ENCODE peak calls at places on chromosomes 13 and 19, in nine cellular contexts. K is uterus; H is neural progenitor cell; C is psoas muscle; P is right atrium auricular region; D is CD8-positive, alpha-beta memory T cell; R is heart right ventricle; I is pancreas; F is left lung. J is an unnamed sample. For H3K4me1 and H3K9me3, the result is how much of the 10 kb centered on the place peaks cover.

GRCh38 chr19:39360599-39360998 is 18.4 kb downstream of the SAMD4B start:
- DNase-seq in K (no peak), H (no peak), C (no peak), P (no peak), D (no peak), R (no peak), I (no peak), F (no peak), J (no peak)

GRCh38 chr13:99465454-99465853 is 35.8 kb upstream of the TM9SF2 start:
- DNase-seq in K (no peak), H (no peak), C (no peak), P (no peak), D (no peak), R (no peak), I (no peak), F (no peak), J (no peak)

GRCh38 chr13:104074326-104074725 is 1008.1 kb upstream of the SLC10A2 start:
- DNase-seq in K (no peak), H (no peak), C (no peak), P (no peak), D (no peak), R (no peak), I (no peak), F (no peak), J (no peak)

GRCh38 chr13:65843314-65843731 is 1386.8 kb downstream of the PCDH9 start:
- DNase-seq in K (no peak), H (no peak), C (no peak), P (no peak), D (no peak), R (no peak), I (no peak), F (no peak), J (no peak)

GRCh38 chr13:36275190-36276002 is 22.2 kb downstream of the CCDC169 start:
- DNase-seq in K (no peak), H (peak), C (no peak), P (no peak), D (no peak), R (no peak), I (peak), F (no peak), J (no peak)

GRCh38 chr13:97878421-97879375 is 74.8 kb upstream of the IPO5 start:
- DNase-seq in K (no peak), H (no peak), C (no peak), P (no peak), D (no peak), R (no peak), I (no peak), F (no peak), J (no peak)

GRCh38 chr19:35488677-35489076 is 1.6 kb downstream of the KRTDAP start:
- DNase-seq in K (no peak), H (no peak), C (no peak), P (no peak), D (no peak), R (no peak), I (no peak), F (no peak), J (no peak)

GRCh38 chr13:85347251-85347650 is 452.0 kb downstream of the SLITRK6 start:
- DNase-seq in K (no peak), H (no peak), C (no peak), P (no peak), D (no peak), R (no peak), I (no peak), F (no peak), J (no peak)

GRCh38 chr13:45315520-45316167 is 25.3 kb downstream of the TPT1 start:
- DNase-seq in K (no peak), H (no peak), C (no peak), P (no peak), D (no peak), R (peak), I (no peak), F (no peak), J (no peak)

GRCh38 chr19:39007096-39007495 is 25.3 kb downstream of the FBXO27 start:
- DNase-seq in K (no peak), H (no peak), C (no peak), P (no peak), D (no peak), R (no peak), I (no peak), F (no peak), J (no peak)

GRCh38 chr13:109254271-109254670 is 532.1 kb downstream of the IRS2 start:
- DNase-seq in K (no peak), H (peak), C (no peak), P (no peak), D (no peak), R (no peak), I (no peak), F (no peak), J (no peak)

GRCh38 chr13:101698400-101698799 is 245.9 kb downstream of the ITGBL1 start:
- DNase-seq in K (no peak), H (no peak), C (no peak), P (no peak), D (no peak), R (no peak), I (no peak), F (no peak), J (no peak)

GRCh38 chr13:97934590-97934989 is 18.9 kb upstream of the IPO5 start:
- DNase-seq in K (no peak), H (peak), C (no peak), P (no peak), D (no peak), R (no peak), I (no peak), F (no peak), J (no peak)

GRCh38 chr13:53382008-53382407 is 353.4 kb downstream of the OLFM4 start:
- DNase-seq in K (no peak), H (peak), C (no peak), P (no peak), D (no peak), R (no peak), I (no peak), F (no peak), J (no peak)

DNA sequence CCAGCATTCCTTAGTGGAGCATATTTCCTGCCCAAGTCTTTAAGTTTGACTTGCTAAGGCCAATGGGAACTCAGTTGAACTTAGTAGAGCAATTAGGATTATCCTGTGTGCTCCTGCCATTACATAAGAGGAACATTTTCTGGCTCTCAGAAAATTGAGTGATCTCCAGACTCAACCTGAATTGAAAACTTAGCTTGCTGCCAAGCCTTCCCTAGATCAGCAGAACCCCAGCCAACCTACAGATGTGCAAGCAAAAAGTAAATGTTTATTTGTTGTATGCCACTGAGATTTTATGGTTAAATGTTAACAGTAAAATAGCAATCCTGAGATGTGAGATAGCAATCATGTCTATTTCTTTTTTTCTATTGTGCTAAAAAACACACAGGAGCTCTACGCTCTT is 350.9 kb downstream of the OLFM4 start:
- DNase-seq in K (no peak), H (no peak), C (no peak), P (no peak), D (no peak), R (no peak), I (no peak), F (no peak), J (no peak)
- H3K4me1 ChIP-seq in K (under half), H (under half), C (under half), P (under half), D (under half), R (under half), I (under half), F (under half), J (under half)

GRCh38 chr19:19719798-19720197 is 13.1 kb downstream of the ZNF14 start:
- DNase-seq in K (no peak), H (no peak), C (no peak), P (no peak), D (no peak), R (no peak), I (no peak), F (no peak), J (no peak)

DNA sequence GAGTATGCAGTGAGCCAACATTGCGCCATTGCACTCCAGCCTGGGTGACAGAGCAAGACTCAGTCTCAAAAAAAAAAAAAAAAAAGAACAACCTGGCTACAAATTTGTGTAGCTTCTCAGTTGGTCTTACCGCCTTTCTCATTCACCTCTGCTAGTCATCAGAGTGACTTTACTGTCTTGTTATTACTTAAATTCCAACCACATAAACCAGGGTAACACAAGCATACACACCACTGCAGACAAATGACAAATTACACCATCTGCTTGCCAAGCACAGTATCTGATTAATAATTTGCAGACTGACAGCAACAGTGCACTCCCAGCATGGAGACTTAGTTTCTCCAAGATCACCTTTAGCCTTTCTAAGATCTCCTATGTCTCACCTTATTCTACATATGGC is 11.0 kb downstream of the ZNF14 start:
- DNase-seq in K (no peak), H (no peak), C (no peak), P (no peak), D (no peak), R (no peak), I (no peak), F (no peak), J (no peak)
- H3K9me3 ChIP-seq in K (half or more), H (under half), C (half or more), P (half or more), D (under half), R (under half), I (under half), F (under half), J (half or more)

GRCh38 chr13:49443327-49443688 is 556 bp downstream of the CAB39L start:
- DNase-seq in K (no peak), H (peak), C (no peak), P (no peak), D (no peak), R (no peak), I (no peak), F (no peak), J (no peak)
- H3K4me1 ChIP-seq in K (under half), H (under half), C (under half), P (under half), D (under half), R (under half), I (under half), F (under half), J (under half)

DNA sequence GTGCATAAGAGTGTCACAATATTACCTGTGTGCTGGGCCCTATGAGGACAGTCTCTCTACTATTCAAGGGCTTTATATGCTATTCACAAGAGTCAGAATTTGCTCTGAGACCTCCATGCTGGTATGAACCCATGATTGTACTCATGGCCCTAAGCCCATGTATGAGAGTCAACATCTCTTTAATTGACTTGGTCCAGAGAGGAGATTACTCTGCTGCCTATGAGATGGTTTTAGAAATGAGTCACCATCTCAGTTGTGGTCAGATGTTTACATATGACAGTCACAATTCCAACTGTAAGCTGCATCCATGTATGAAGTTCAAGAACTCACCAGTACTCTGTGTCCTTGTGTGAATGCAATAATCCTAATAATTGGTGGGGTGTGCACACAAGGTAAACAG is 19.9 kb upstream of the ZNF208 start:
- DNase-seq in K (no peak), H (no peak), C (no peak), P (no peak), D (no peak), R (no peak), I (no peak), F (no peak), J (no peak)
- H3K9me3 ChIP-seq in K (under half), H (under half), C (under half), P (under half), D (under half), R (under half), I (under half), F (under half), J (under half)

DNA sequence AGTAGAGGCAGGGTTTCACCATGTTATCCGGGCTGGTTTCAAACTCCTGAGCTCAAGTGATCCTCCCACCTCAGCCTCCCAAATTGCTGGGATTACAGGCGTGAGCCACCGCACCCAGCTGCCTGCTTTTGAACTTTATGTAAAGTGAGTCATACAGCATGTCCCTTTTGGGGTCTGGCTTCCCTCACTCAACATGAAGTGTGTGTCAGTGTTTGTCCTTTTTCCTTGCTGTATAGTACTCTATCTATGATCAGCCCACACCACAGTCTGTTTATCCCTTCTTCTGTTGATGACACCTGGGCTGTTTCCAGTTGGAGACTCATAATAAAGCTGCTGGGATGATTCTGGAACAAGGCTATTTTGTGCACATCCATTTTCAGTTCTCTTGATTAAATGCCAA is 2.1 kb downstream of the SPIB start:
- DNase-seq in K (no peak), H (no peak), C (no peak), P (no peak), D (no peak), R (no peak), I (no peak), F (no peak), J (no peak)
- H3K4me1 ChIP-seq in K (under half), H (under half), C (under half), P (under half), D (under half), R (under half), I (under half), F (under half), J (under half)

DNA sequence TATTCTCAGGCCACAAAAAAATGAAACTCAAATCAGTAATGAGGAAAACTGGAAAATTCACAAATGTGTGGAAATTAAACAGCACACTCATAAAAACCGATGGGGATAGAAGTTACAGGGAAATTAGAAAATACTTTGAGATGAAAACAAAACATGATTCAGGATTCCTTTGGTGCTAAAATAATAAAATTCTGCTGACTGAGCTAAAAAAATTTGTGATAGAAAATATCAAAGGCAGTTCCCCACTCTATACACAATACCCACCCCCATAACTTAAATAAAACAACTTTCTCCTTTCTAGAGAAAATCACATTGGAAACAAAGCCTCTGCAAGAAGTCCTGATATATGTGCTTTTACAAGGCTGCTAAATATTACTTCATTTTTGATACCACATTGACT is 1.5 kb upstream of the ZNF233 start:
- DNase-seq in K (no peak), H (no peak), C (no peak), P (no peak), D (no peak), R (no peak), I (no peak), F (no peak), J (no peak)
- H3K9me3 ChIP-seq in K (under half), H (under half), C (half or more), P (half or more), D (under half), R (under half), I (under half), F (under half), J (under half)

GRCh38 chr19:3364501-3364858 is 1.9 kb upstream of the NFIC start:
- DNase-seq in K (no peak), H (no peak), C (no peak), P (no peak), D (no peak), R (no peak), I (no peak), F (no peak), J (no peak)
- H3K4me1 ChIP-seq in K (under half), H (under half), C (under half), P (under half), D (under half), R (under half), I (under half), F (half or more), J (half or more)

DNA sequence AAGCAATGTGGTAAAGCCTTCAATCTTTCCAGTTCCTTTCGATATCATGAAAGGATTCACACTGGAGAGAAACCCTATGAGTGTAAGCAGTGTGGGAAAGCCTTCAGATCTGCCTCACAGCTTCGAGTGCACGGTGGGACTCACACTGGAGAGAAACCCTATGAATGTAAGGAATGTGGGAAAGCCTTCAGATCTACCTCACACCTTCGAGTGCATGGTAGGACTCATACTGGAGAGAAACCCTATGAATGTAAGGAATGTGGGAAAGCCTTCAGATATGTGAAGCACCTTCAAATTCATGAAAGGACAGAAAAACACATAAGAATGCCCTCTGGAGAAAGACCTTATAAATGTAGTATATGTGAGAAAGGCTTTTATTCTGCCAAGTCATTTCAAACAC is 15.6 kb upstream of the ZNF763 start:
- DNase-seq in K (no peak), H (no peak), C (no peak), P (no peak), D (no peak), R (no peak), I (no peak), F (no peak), J (no peak)
- H3K9me3 ChIP-seq in K (half or more), H (half or more), C (half or more), P (half or more), D (half or more), R (under half), I (under half), F (under half), J (half or more)

J was measured in transverse colon.